ENCODE peak calls at places on chromosome 16, in seven cellular contexts. K is NCI-H510A treated with DMSO at 0.1 percent for 48 hours; Y is ascending aorta; N is stimulated activated CD4-positive, alpha-beta T cell treated with anti-CD3 and anti-CD28 coated beads, Interleukin-2, amount 100 ng/mL, for 48 hours; L is foreskin melanocyte; F is ELF-1; M is SJCRH30. S is an unnamed sample.

GRCh38 chr16:2497116-2497630 is 16.6 kb upstream of the ATP6V0C start:
- DNase-seq in N (no peak), Y (no peak), M (peak; percentile 85), L (no peak), K (no peak), F (peak; percentile 65), S (no peak)

GRCh38 chr16:16861546-16861945 is 482.6 kb downstream of the NPIPA7 start:
- DNase-seq in M (peak; percentile 49), L (peak; percentile 19), F (peak; percentile 44), Y (no peak), K (peak; percentile 98), N (peak; percentile 49), S (no peak)

GRCh38 chr16:56632160-56632847 is at the start of gene MT1M:
- DNase-seq in N (no peak), L (no peak), F (no peak), Y (no peak), M (no peak), K (peak; percentile 24), S (no peak)

GRCh38 chr16:82748026-82748425 is 121.3 kb downstream of the CDH13 start:
- DNase-seq in M (peak; percentile 6), Y (peak; percentile 14), N (no peak), L (peak; percentile 11), K (no peak), F (no peak), S (no peak)

GRCh38 chr16:74984194-74984669 is 691 bp downstream of the WDR59 start:
- DNase-seq in K (no peak), L (no peak), F (peak; percentile 13), Y (no peak), M (no peak), N (peak; percentile 18), S (no peak)

GRCh38 chr16:931651-932500 is 38.9 kb downstream of the LMF1 start:
- DNase-seq in L (no peak), Y (no peak), M (no peak), N (no peak), K (no peak), F (no peak), S (no peak)

GRCh38 chr16:30585022-30585399 is 486 bp downstream of the ZNF785 start:
- DNase-seq in L (no peak), N (no peak), Y (no peak), K (peak; percentile 57), M (peak; percentile 62), F (peak; percentile 58), S (no peak)

GRCh38 chr16:89365044-89365467 is 125.3 kb downstream of the ANKRD11 start:
- DNase-seq in K (no peak), M (no peak), N (no peak), F (no peak), L (no peak), Y (no peak), S (no peak)

GRCh38 chr16:11797957-11798299 is 870 bp upstream of the ZC3H7A start:
- DNase-seq in F (no peak), L (no peak), Y (no peak), M (peak; percentile 54), N (no peak), K (no peak), S (no peak)

GRCh38 chr16:3212006-3212405 is 23.0 kb downstream of the ZNF200 start:
- DNase-seq in K (no peak), Y (no peak), F (no peak), L (no peak), M (no peak), N (no peak), S (no peak)

S was measured in esophagus muscularis mucosa.